ENCODE peak calls at places on chromosomes 1 and 21, in seven cellular contexts. One of them, this sample, is unnamed.

GRCh38 chr1:168504064-168504837 is 39.5 kb downstream of the XCL2 start:
- DNase-seq in uterus: no peak
- DNase-seq in foreskin keratinocyte: no peak
- DNase-seq in GM12878: peak
- DNase-seq in sigmoid colon: peak
- DNase-seq in heart right ventricle: no peak
- DNase-seq in right lobe of liver: peak
- DNase-seq in this sample: no peak

GRCh38 chr21:35058058-35058457 is 9.0 kb upstream of the RUNX1 start:
- DNase-seq in uterus: no peak
- DNase-seq in foreskin keratinocyte: no peak
- DNase-seq in GM12878: no peak
- DNase-seq in sigmoid colon: no peak
- DNase-seq in heart right ventricle: no peak
- DNase-seq in right lobe of liver: no peak
- DNase-seq in this sample: no peak

GRCh38 chr1:89261926-89262540 is 10.6 kb downstream of the GBP5 start:
- DNase-seq in uterus: no peak
- DNase-seq in foreskin keratinocyte: no peak
- DNase-seq in GM12878: no peak
- DNase-seq in sigmoid colon: no peak
- DNase-seq in heart right ventricle: peak
- DNase-seq in right lobe of liver: no peak
- DNase-seq in this sample: no peak

GRCh38 chr1:62093261-62093660 is 101.4 kb upstream of the L1TD1 start:
- DNase-seq in uterus: no peak
- DNase-seq in foreskin keratinocyte: no peak
- DNase-seq in GM12878: no peak
- DNase-seq in sigmoid colon: no peak
- DNase-seq in heart right ventricle: no peak
- DNase-seq in right lobe of liver: no peak
- DNase-seq in this sample: no peak

GRCh38 chr1:213651077-213651476 is 336.7 kb upstream of the PROX1 start:
- DNase-seq in uterus: no peak
- DNase-seq in foreskin keratinocyte: no peak
- DNase-seq in GM12878: no peak
- DNase-seq in sigmoid colon: no peak
- DNase-seq in heart right ventricle: no peak
- DNase-seq in right lobe of liver: no peak
- DNase-seq in this sample: no peak

GRCh38 chr1:23556661-23557470 is 2.4 kb downstream of the ID3 start:
- DNase-seq in uterus: no peak
- DNase-seq in foreskin keratinocyte: peak
- DNase-seq in GM12878: no peak
- DNase-seq in sigmoid colon: no peak
- DNase-seq in heart right ventricle: no peak
- DNase-seq in right lobe of liver: no peak
- DNase-seq in this sample: no peak

GRCh38 chr21:34552324-34553198 is 40.6 kb upstream of the KCNE1 start:
- DNase-seq in uterus: no peak
- DNase-seq in foreskin keratinocyte: no peak
- DNase-seq in GM12878: no peak
- DNase-seq in sigmoid colon: no peak
- DNase-seq in heart right ventricle: no peak
- DNase-seq in right lobe of liver: no peak
- DNase-seq in this sample: no peak

GRCh38 chr21:36385233-36385908 is at the start of gene CHAF1B:
- DNase-seq in uterus: peak
- DNase-seq in foreskin keratinocyte: peak
- DNase-seq in GM12878: no peak
- DNase-seq in sigmoid colon: peak
- DNase-seq in heart right ventricle: peak
- DNase-seq in right lobe of liver: peak
- DNase-seq in this sample: peak

GRCh38 chr21:15520811-15521643 is 208.8 kb upstream of the USP25 start:
- DNase-seq in uterus: no peak
- DNase-seq in foreskin keratinocyte: no peak
- DNase-seq in GM12878: no peak
- DNase-seq in sigmoid colon: no peak
- DNase-seq in heart right ventricle: no peak
- DNase-seq in right lobe of liver: no peak
- DNase-seq in this sample: no peak

GRCh38 chr1:234975122-234975940 is 153.3 kb downstream of the TOMM20 start:
- DNase-seq in uterus: peak
- DNase-seq in foreskin keratinocyte: peak
- DNase-seq in GM12878: no peak
- DNase-seq in sigmoid colon: peak
- DNase-seq in heart right ventricle: no peak
- DNase-seq in right lobe of liver: no peak
- DNase-seq in this sample: no peak

GRCh38 chr1:247401310-247402098 is 14.5 kb upstream of the NLRP3 start:
- DNase-seq in uterus: no peak
- DNase-seq in foreskin keratinocyte: no peak
- DNase-seq in GM12878: no peak
- DNase-seq in sigmoid colon: no peak
- DNase-seq in heart right ventricle: no peak
- DNase-seq in right lobe of liver: no peak
- DNase-seq in this sample: no peak

GRCh38 chr1:66436378-66437135 is 97.4 kb upstream of the SGIP1 start:
- DNase-seq in uterus: no peak
- DNase-seq in foreskin keratinocyte: peak
- DNase-seq in GM12878: peak
- DNase-seq in sigmoid colon: no peak
- DNase-seq in heart right ventricle: no peak
- DNase-seq in right lobe of liver: no peak
- DNase-seq in this sample: no peak

GRCh38 chr1:150066838-150067183 is 765 bp upstream of the VPS45 start:
- DNase-seq in uterus: no peak
- DNase-seq in foreskin keratinocyte: no peak
- DNase-seq in GM12878: peak
- DNase-seq in sigmoid colon: no peak
- DNase-seq in heart right ventricle: peak
- DNase-seq in right lobe of liver: peak
- DNase-seq in this sample: no peak

GRCh38 chr1:150808134-150808533 is at the start of gene CTSK:
- DNase-seq in uterus: peak
- DNase-seq in foreskin keratinocyte: no peak
- DNase-seq in GM12878: no peak
- DNase-seq in sigmoid colon: peak
- DNase-seq in heart right ventricle: no peak
- DNase-seq in right lobe of liver: no peak
- DNase-seq in this sample: no peak

GRCh38 chr1:29900086-29900485 is 663.8 kb downstream of the PTPRU start:
- DNase-seq in uterus: no peak
- DNase-seq in foreskin keratinocyte: no peak
- DNase-seq in GM12878: no peak
- DNase-seq in sigmoid colon: no peak
- DNase-seq in heart right ventricle: no peak
- DNase-seq in right lobe of liver: no peak
- DNase-seq in this sample: no peak

GRCh38 chr1:197921235-197922069 is 4.3 kb downstream of the LHX9 start:
- DNase-seq in uterus: no peak
- DNase-seq in foreskin keratinocyte: no peak
- DNase-seq in GM12878: no peak
- DNase-seq in sigmoid colon: no peak
- DNase-seq in heart right ventricle: no peak
- DNase-seq in right lobe of liver: no peak
- DNase-seq in this sample: no peak

GRCh38 chr1:20723537-20724363 is 5.9 kb upstream of the KIF17 start:
- DNase-seq in uterus: no peak
- DNase-seq in foreskin keratinocyte: no peak
- DNase-seq in GM12878: no peak
- DNase-seq in sigmoid colon: peak
- DNase-seq in heart right ventricle: no peak
- DNase-seq in right lobe of liver: peak
- DNase-seq in this sample: no peak

GRCh38 chr1:178500936-178501554 is 4.3 kb upstream of the CLEC20A start:
- DNase-seq in uterus: no peak
- DNase-seq in foreskin keratinocyte: no peak
- DNase-seq in GM12878: no peak
- DNase-seq in sigmoid colon: no peak
- DNase-seq in heart right ventricle: no peak
- DNase-seq in right lobe of liver: no peak
- DNase-seq in this sample: no peak

GRCh38 chr1:178498896-178499675 is 2.3 kb upstream of the CLEC20A start:
- DNase-seq in uterus: no peak
- DNase-seq in foreskin keratinocyte: no peak
- DNase-seq in GM12878: no peak
- DNase-seq in sigmoid colon: no peak
- DNase-seq in heart right ventricle: no peak
- DNase-seq in right lobe of liver: no peak
- DNase-seq in this sample: peak

GRCh38 chr1:178501705-178502329 is 5.1 kb upstream of the CLEC20A start:
- DNase-seq in uterus: peak
- DNase-seq in foreskin keratinocyte: peak
- DNase-seq in GM12878: peak
- DNase-seq in sigmoid colon: peak
- DNase-seq in heart right ventricle: peak
- DNase-seq in right lobe of liver: peak
- DNase-seq in this sample: peak

GRCh38 chr1:178502330-178502714 is 5.6 kb upstream of the CLEC20A start:
- DNase-seq in uterus: no peak
- DNase-seq in foreskin keratinocyte: no peak
- DNase-seq in GM12878: no peak
- DNase-seq in sigmoid colon: no peak
- DNase-seq in heart right ventricle: no peak
- DNase-seq in right lobe of liver: no peak
- DNase-seq in this sample: no peak

DNA sequence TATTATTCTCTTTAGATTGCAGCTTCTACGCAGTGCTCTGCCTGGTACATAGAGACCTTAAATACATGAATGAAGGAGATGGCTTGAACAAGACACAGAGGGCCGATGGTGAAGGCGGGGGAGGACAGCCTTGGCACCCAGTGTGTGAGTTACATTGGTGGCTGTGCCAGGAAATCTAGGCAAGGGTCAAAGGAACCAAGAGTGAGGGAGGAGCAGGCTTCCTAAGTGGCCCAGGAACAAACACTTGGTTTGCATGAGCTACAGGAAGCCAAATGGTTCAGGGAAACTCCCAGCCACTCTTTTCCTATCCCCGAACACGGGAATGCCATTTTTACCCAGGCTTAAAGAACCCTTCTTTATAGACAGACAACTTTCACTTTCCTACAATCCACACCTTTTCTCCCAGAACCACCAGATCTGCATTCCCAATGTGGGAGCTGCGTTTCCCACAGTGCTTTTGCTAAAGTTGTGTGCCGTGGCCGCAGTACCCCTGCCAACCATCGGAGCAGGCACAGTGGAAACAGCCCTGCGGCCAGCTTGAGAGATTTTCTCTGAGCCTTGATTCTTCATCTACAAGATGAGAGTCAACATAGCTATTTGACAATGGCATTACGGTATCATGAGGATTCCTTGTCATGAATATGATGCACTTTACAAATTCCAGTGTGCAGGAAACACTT is 3.5 kb upstream of the CLEC20A start:
- DNase-seq in uterus: no peak
- DNase-seq in foreskin keratinocyte: no peak
- DNase-seq in GM12878: no peak
- DNase-seq in sigmoid colon: no peak
- DNase-seq in heart right ventricle: no peak
- DNase-seq in right lobe of liver: no peak
- DNase-seq in this sample: peak
- TF ChIP-seq CTCF in uterus: no peak
- TF ChIP-seq CTCF in foreskin keratinocyte: no peak
- TF ChIP-seq CTCF in GM12878: no peak
- TF ChIP-seq CTCF in sigmoid colon: no peak
- TF ChIP-seq CTCF in heart right ventricle: peak
- TF ChIP-seq CTCF in right lobe of liver: no peak
- TF ChIP-seq CTCF in this sample: no peak

GRCh38 chr1:212110617-212111016 is 75.1 kb downstream of the DTL start:
- DNase-seq in uterus: no peak
- DNase-seq in foreskin keratinocyte: no peak
- DNase-seq in GM12878: no peak
- DNase-seq in sigmoid colon: no peak
- DNase-seq in heart right ventricle: no peak
- DNase-seq in right lobe of liver: no peak
- DNase-seq in this sample: no peak
- TF ChIP-seq CTCF in uterus: no peak
- TF ChIP-seq CTCF in foreskin keratinocyte: peak
- TF ChIP-seq CTCF in GM12878: no peak
- TF ChIP-seq CTCF in sigmoid colon: no peak
- TF ChIP-seq CTCF in heart right ventricle: no peak
- TF ChIP-seq CTCF in right lobe of liver: no peak
- TF ChIP-seq CTCF in this sample: peak

DNA sequence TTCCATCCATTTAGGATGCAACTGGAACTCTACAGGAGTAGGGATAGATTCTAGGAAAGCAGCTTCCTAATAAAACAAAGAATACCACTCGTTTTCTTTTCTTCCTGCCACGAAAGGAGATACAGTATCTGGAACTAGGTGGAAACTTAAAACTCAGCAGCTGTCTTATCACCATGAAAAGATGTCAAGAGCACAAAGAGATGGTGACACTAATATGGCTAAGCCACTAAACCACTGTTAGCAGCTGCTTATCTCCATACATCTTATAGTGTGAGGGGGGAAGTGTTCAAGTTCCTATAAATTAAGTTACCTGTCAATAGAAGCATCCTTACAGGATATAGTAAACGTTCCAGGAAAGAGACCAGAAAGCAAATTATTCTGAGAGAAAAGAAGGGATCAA is 162.5 kb downstream of the TYW3 start:
- DNase-seq in uterus: no peak
- DNase-seq in foreskin keratinocyte: no peak
- DNase-seq in GM12878: no peak
- DNase-seq in sigmoid colon: no peak
- DNase-seq in heart right ventricle: no peak
- DNase-seq in right lobe of liver: no peak
- DNase-seq in this sample: no peak
- TF ChIP-seq CTCF in uterus: no peak
- TF ChIP-seq CTCF in foreskin keratinocyte: no peak
- TF ChIP-seq CTCF in GM12878: no peak
- TF ChIP-seq CTCF in sigmoid colon: no peak
- TF ChIP-seq CTCF in heart right ventricle: no peak
- TF ChIP-seq CTCF in right lobe of liver: no peak
- TF ChIP-seq CTCF in this sample: no peak

GRCh38 chr1:936348-936747 is 12.6 kb downstream of the SAMD11 start:
- DNase-seq in uterus: no peak
- DNase-seq in foreskin keratinocyte: no peak
- DNase-seq in GM12878: no peak
- DNase-seq in sigmoid colon: no peak
- DNase-seq in heart right ventricle: no peak
- DNase-seq in right lobe of liver: no peak
- DNase-seq in this sample: no peak

GRCh38 chr1:936865-937264 is 13.1 kb downstream of the SAMD11 start:
- DNase-seq in uterus: no peak
- DNase-seq in foreskin keratinocyte: no peak
- DNase-seq in GM12878: no peak
- DNase-seq in sigmoid colon: no peak
- DNase-seq in heart right ventricle: no peak
- DNase-seq in right lobe of liver: no peak
- DNase-seq in this sample: no peak

GRCh38 chr1:933603-933940 is 9.8 kb downstream of the SAMD11 start:
- DNase-seq in uterus: no peak
- DNase-seq in foreskin keratinocyte: no peak
- DNase-seq in GM12878: no peak
- DNase-seq in sigmoid colon: no peak
- DNase-seq in heart right ventricle: no peak
- DNase-seq in right lobe of liver: no peak
- DNase-seq in this sample: no peak

GRCh38 chr1:935751-936231 is 12.1 kb downstream of the SAMD11 start:
- DNase-seq in uterus: no peak
- DNase-seq in foreskin keratinocyte: no peak
- DNase-seq in GM12878: no peak
- DNase-seq in sigmoid colon: no peak
- DNase-seq in heart right ventricle: no peak
- DNase-seq in right lobe of liver: no peak
- DNase-seq in this sample: no peak

GRCh38 chr1:934991-935750 is 11.4 kb downstream of the SAMD11 start:
- DNase-seq in uterus: no peak
- DNase-seq in foreskin keratinocyte: no peak
- DNase-seq in GM12878: no peak
- DNase-seq in sigmoid colon: no peak
- DNase-seq in heart right ventricle: no peak
- DNase-seq in right lobe of liver: no peak
- DNase-seq in this sample: no peak
- TF ChIP-seq CTCF in uterus: no peak
- TF ChIP-seq CTCF in foreskin keratinocyte: no peak
- TF ChIP-seq CTCF in GM12878: no peak
- TF ChIP-seq CTCF in sigmoid colon: no peak
- TF ChIP-seq CTCF in heart right ventricle: no peak
- TF ChIP-seq CTCF in right lobe of liver: no peak
- TF ChIP-seq CTCF in this sample: no peak

This sample was measured in osteocyte.